ENCODE peak calls at places on chromosomes 16 and 17, in nine cellular contexts. One of them, this sample, is unnamed.

GRCh38 chr16:54687043-54687655 is 243.5 kb upstream of the IRX5 start:
- DNase-seq in H1: no peak
- DNase-seq in GM12878: no peak
- DNase-seq in upper lobe of left lung: no peak
- DNase-seq in breast epithelium: no peak
- DNase-seq in body of pancreas: no peak
- DNase-seq in suprapubic skin: no peak
- DNase-seq in stomach: no peak
- DNase-seq in tibial nerve: no peak
- DNase-seq in this sample: no peak

GRCh38 chr17:62017496-62017895 is 47.6 kb downstream of the MED13 start:
- DNase-seq in GM12878: no peak
- DNase-seq in tibial nerve: no peak
- DNase-seq in suprapubic skin: no peak
- DNase-seq in body of pancreas: no peak
- DNase-seq in upper lobe of left lung: no peak
- DNase-seq in stomach: no peak
- DNase-seq in H1: no peak
- DNase-seq in breast epithelium: no peak
- DNase-seq in this sample: no peak

GRCh38 chr17:75048396-75048933 is 1.4 kb downstream of the KCTD2 start:
- DNase-seq in tibial nerve: no peak
- DNase-seq in suprapubic skin: no peak
- DNase-seq in H1: no peak
- DNase-seq in GM12878: no peak
- DNase-seq in upper lobe of left lung: no peak
- DNase-seq in body of pancreas: peak; percentile 66
- DNase-seq in breast epithelium: no peak
- DNase-seq in stomach: peak; percentile 41
- DNase-seq in this sample: no peak

GRCh38 chr16:72198021-72198420 is 26.1 kb upstream of the PMFBP1 start:
- DNase-seq in body of pancreas: peak; percentile 77
- DNase-seq in suprapubic skin: no peak
- DNase-seq in H1: no peak
- DNase-seq in GM12878: no peak
- DNase-seq in upper lobe of left lung: no peak
- DNase-seq in stomach: no peak
- DNase-seq in tibial nerve: peak; percentile 40
- DNase-seq in breast epithelium: no peak
- DNase-seq in this sample: peak; percentile 40

GRCh38 chr17:43018932-43019331 is 3.3 kb downstream of the VAT1 start:
- DNase-seq in stomach: no peak
- DNase-seq in H1: no peak
- DNase-seq in GM12878: no peak
- DNase-seq in body of pancreas: no peak
- DNase-seq in tibial nerve: no peak
- DNase-seq in breast epithelium: no peak
- DNase-seq in suprapubic skin: no peak
- DNase-seq in upper lobe of left lung: no peak
- DNase-seq in this sample: no peak

GRCh38 chr16:508884-509736 is 18.4 kb upstream of the CAPN15 start:
- DNase-seq in H1: no peak
- DNase-seq in tibial nerve: peak; percentile 65
- DNase-seq in GM12878: no peak
- DNase-seq in body of pancreas: peak; percentile 51
- DNase-seq in suprapubic skin: peak; percentile 67
- DNase-seq in breast epithelium: no peak
- DNase-seq in upper lobe of left lung: peak; percentile 56
- DNase-seq in stomach: no peak
- DNase-seq in this sample: no peak

GRCh38 chr16:70704586-70704985 is 18.7 kb upstream of the MTSS2 start:
- DNase-seq in tibial nerve: no peak
- DNase-seq in suprapubic skin: no peak
- DNase-seq in stomach: no peak
- DNase-seq in body of pancreas: no peak
- DNase-seq in H1: no peak
- DNase-seq in upper lobe of left lung: peak; percentile 54
- DNase-seq in GM12878: no peak
- DNase-seq in breast epithelium: no peak
- DNase-seq in this sample: no peak

GRCh38 chr17:64326420-64327054 is 63.5 kb upstream of the TEX2 start:
- DNase-seq in GM12878: no peak
- DNase-seq in tibial nerve: peak; percentile 47
- DNase-seq in H1: no peak
- DNase-seq in upper lobe of left lung: peak; percentile 91
- DNase-seq in body of pancreas: peak; percentile 78
- DNase-seq in breast epithelium: peak; percentile 64
- DNase-seq in suprapubic skin: peak; percentile 82
- DNase-seq in stomach: peak; percentile 44
- DNase-seq in this sample: peak; percentile 74

GRCh38 chr16:88318521-88318920 is 64.2 kb upstream of the ZNF469 start:
- DNase-seq in upper lobe of left lung: no peak
- DNase-seq in breast epithelium: no peak
- DNase-seq in GM12878: no peak
- DNase-seq in tibial nerve: no peak
- DNase-seq in suprapubic skin: no peak
- DNase-seq in body of pancreas: no peak
- DNase-seq in stomach: no peak
- DNase-seq in H1: no peak
- DNase-seq in this sample: peak; percentile 45

GRCh38 chr17:66541461-66542182 is 239.2 kb downstream of the PRKCA start:
- DNase-seq in suprapubic skin: no peak
- DNase-seq in tibial nerve: no peak
- DNase-seq in upper lobe of left lung: no peak
- DNase-seq in H1: no peak
- DNase-seq in body of pancreas: no peak
- DNase-seq in GM12878: peak; percentile 40
- DNase-seq in stomach: no peak
- DNase-seq in breast epithelium: no peak
- DNase-seq in this sample: peak; percentile 34

GRCh38 chr17:78672880-78673371 is 95.7 kb upstream of the DNAH17 start:
- DNase-seq in upper lobe of left lung: no peak
- DNase-seq in body of pancreas: no peak
- DNase-seq in suprapubic skin: no peak
- DNase-seq in stomach: no peak
- DNase-seq in GM12878: no peak
- DNase-seq in tibial nerve: no peak
- DNase-seq in H1: no peak
- DNase-seq in breast epithelium: no peak
- DNase-seq in this sample: no peak

GRCh38 chr16:65909310-65910050 is 457.0 kb upstream of the CDH5 start:
- DNase-seq in GM12878: no peak
- DNase-seq in body of pancreas: no peak
- DNase-seq in H1: no peak
- DNase-seq in upper lobe of left lung: no peak
- DNase-seq in tibial nerve: no peak
- DNase-seq in breast epithelium: no peak
- DNase-seq in stomach: no peak
- DNase-seq in suprapubic skin: no peak
- DNase-seq in this sample: peak; percentile 15

GRCh38 chr17:74964988-74965622 is 7.5 kb downstream of the HID1 start:
- DNase-seq in H1: no peak
- DNase-seq in stomach: no peak
- DNase-seq in tibial nerve: no peak
- DNase-seq in body of pancreas: no peak
- DNase-seq in upper lobe of left lung: peak; percentile 72
- DNase-seq in suprapubic skin: no peak
- DNase-seq in breast epithelium: no peak
- DNase-seq in GM12878: no peak
- DNase-seq in this sample: no peak

GRCh38 chr17:21046215-21046614 is 3.4 kb upstream of the USP22 start:
- DNase-seq in breast epithelium: no peak
- DNase-seq in stomach: no peak
- DNase-seq in body of pancreas: no peak
- DNase-seq in upper lobe of left lung: no peak
- DNase-seq in tibial nerve: no peak
- DNase-seq in H1: no peak
- DNase-seq in GM12878: no peak
- DNase-seq in suprapubic skin: no peak
- DNase-seq in this sample: no peak

GRCh38 chr16:84284168-84284722 is 10.4 kb upstream of the WFDC1 start:
- DNase-seq in H1: peak; percentile 77
- DNase-seq in suprapubic skin: no peak
- DNase-seq in stomach: peak; percentile 46
- DNase-seq in GM12878: no peak
- DNase-seq in breast epithelium: no peak
- DNase-seq in upper lobe of left lung: no peak
- DNase-seq in body of pancreas: peak; percentile 37
- DNase-seq in tibial nerve: peak; percentile 71
- DNase-seq in this sample: peak; percentile 87

GRCh38 chr17:8964801-8965393 is 610 bp downstream of the PIK3R5 start:
- DNase-seq in stomach: no peak
- DNase-seq in body of pancreas: peak; percentile 36
- DNase-seq in H1: no peak
- DNase-seq in upper lobe of left lung: no peak
- DNase-seq in breast epithelium: no peak
- DNase-seq in suprapubic skin: no peak
- DNase-seq in tibial nerve: no peak
- DNase-seq in GM12878: no peak
- DNase-seq in this sample: no peak

GRCh38 chr17:66466933-66467367 is 164.5 kb downstream of the PRKCA start:
- DNase-seq in body of pancreas: peak; percentile 39
- DNase-seq in stomach: no peak
- DNase-seq in GM12878: no peak
- DNase-seq in tibial nerve: no peak
- DNase-seq in breast epithelium: no peak
- DNase-seq in suprapubic skin: no peak
- DNase-seq in upper lobe of left lung: no peak
- DNase-seq in H1: no peak
- DNase-seq in this sample: no peak

GRCh38 chr16:85898521-85899442 is at the start of gene IRF8:
- DNase-seq in breast epithelium: no peak
- DNase-seq in H1: peak; percentile 84
- DNase-seq in body of pancreas: peak; percentile 64
- DNase-seq in GM12878: peak; percentile 59
- DNase-seq in tibial nerve: peak; percentile 46
- DNase-seq in stomach: peak; percentile 76
- DNase-seq in upper lobe of left lung: peak; percentile 96
- DNase-seq in suprapubic skin: no peak
- DNase-seq in this sample: peak; percentile 44

GRCh38 chr17:1259910-1260389 is 10.3 kb upstream of the BHLHA9 start:
- DNase-seq in H1: no peak
- DNase-seq in body of pancreas: no peak
- DNase-seq in stomach: no peak
- DNase-seq in tibial nerve: no peak
- DNase-seq in upper lobe of left lung: peak; percentile 81
- DNase-seq in suprapubic skin: no peak
- DNase-seq in GM12878: no peak
- DNase-seq in breast epithelium: no peak
- DNase-seq in this sample: no peak

GRCh38 chr17:17670701-17671319 is 10.4 kb upstream of the RAI1 start:
- DNase-seq in upper lobe of left lung: no peak
- DNase-seq in suprapubic skin: no peak
- DNase-seq in body of pancreas: no peak
- DNase-seq in H1: no peak
- DNase-seq in tibial nerve: no peak
- DNase-seq in breast epithelium: no peak
- DNase-seq in GM12878: no peak
- DNase-seq in stomach: no peak
- DNase-seq in this sample: no peak

GRCh38 chr16:47877166-47877565 is 278.6 kb downstream of the ABCC12 start:
- DNase-seq in breast epithelium: no peak
- DNase-seq in tibial nerve: no peak
- DNase-seq in stomach: no peak
- DNase-seq in upper lobe of left lung: no peak
- DNase-seq in GM12878: no peak
- DNase-seq in suprapubic skin: no peak
- DNase-seq in H1: no peak
- DNase-seq in body of pancreas: no peak
- DNase-seq in this sample: no peak

GRCh38 chr16:4159726-4160125 is 43.5 kb upstream of the ADCY9 start:
- DNase-seq in body of pancreas: no peak
- DNase-seq in tibial nerve: no peak
- DNase-seq in upper lobe of left lung: no peak
- DNase-seq in GM12878: no peak
- DNase-seq in suprapubic skin: no peak
- DNase-seq in H1: no peak
- DNase-seq in breast epithelium: no peak
- DNase-seq in stomach: no peak
- DNase-seq in this sample: no peak

GRCh38 chr16:28041615-28042014 is 21.9 kb downstream of the GSG1L start:
- DNase-seq in body of pancreas: no peak
- DNase-seq in tibial nerve: no peak
- DNase-seq in H1: no peak
- DNase-seq in stomach: no peak
- DNase-seq in suprapubic skin: no peak
- DNase-seq in GM12878: no peak
- DNase-seq in breast epithelium: no peak
- DNase-seq in upper lobe of left lung: no peak
- DNase-seq in this sample: no peak
- H3K4me1 ChIP-seq in body of pancreas: no peaks in the 10 kb centered on the region
- H3K4me1 ChIP-seq in tibial nerve: no peaks in the 10 kb centered on the region
- H3K4me1 ChIP-seq in H1: peaks cover 7% of the 10 kb centered on the region
- H3K4me1 ChIP-seq in stomach: no peaks in the 10 kb centered on the region
- H3K4me1 ChIP-seq in suprapubic skin: peaks cover 3% of the 10 kb centered on the region
- H3K4me1 ChIP-seq in GM12878: no peaks in the 10 kb centered on the region
- H3K4me1 ChIP-seq in breast epithelium: no peaks in the 10 kb centered on the region
- H3K4me1 ChIP-seq in upper lobe of left lung: no peaks in the 10 kb centered on the region
- H3K4me1 ChIP-seq in this sample: no peaks in the 10 kb centered on the region

GRCh38 chr16:58502217-58502921 is 2.4 kb downstream of the NDRG4 start:
- DNase-seq in upper lobe of left lung: no peak
- DNase-seq in H1: no peak
- DNase-seq in suprapubic skin: peak; percentile 28
- DNase-seq in breast epithelium: peak; percentile 40
- DNase-seq in GM12878: no peak
- DNase-seq in tibial nerve: no peak
- DNase-seq in stomach: no peak
- DNase-seq in body of pancreas: no peak
- DNase-seq in this sample: peak; percentile 12
- H3K27ac ChIP-seq in upper lobe of left lung: no peak overlapping the region
- H3K27ac ChIP-seq in H1: no peak overlapping the region
- H3K27ac ChIP-seq in suprapubic skin: no peak overlapping the region
- H3K27ac ChIP-seq in breast epithelium: no peak overlapping the region
- H3K27ac ChIP-seq in GM12878: no peak overlapping the region
- H3K27ac ChIP-seq in tibial nerve: no peak overlapping the region
- H3K27ac ChIP-seq in stomach: no peak overlapping the region
- H3K27ac ChIP-seq in body of pancreas: no peak overlapping the region
- H3K27ac ChIP-seq in this sample: no peak overlapping the region

GRCh38 chr17:38749222-38750043 is 1.3 kb upstream of the PCGF2 start:
- DNase-seq in suprapubic skin: peak; percentile 91
- DNase-seq in H1: peak; percentile 84
- DNase-seq in upper lobe of left lung: peak; percentile 91
- DNase-seq in GM12878: no peak
- DNase-seq in body of pancreas: peak; percentile 83
- DNase-seq in tibial nerve: peak; percentile 77
- DNase-seq in stomach: peak; percentile 81
- DNase-seq in breast epithelium: peak; percentile 89
- DNase-seq in this sample: peak; percentile 95
- TF ChIP-seq POLR2A in suprapubic skin: no peak
- TF ChIP-seq POLR2A in H1: no peak
- TF ChIP-seq POLR2A in upper lobe of left lung: peak; percentile 27
- TF ChIP-seq POLR2A in GM12878: no peak
- TF ChIP-seq POLR2A in body of pancreas: peak; percentile 75
- TF ChIP-seq POLR2A in tibial nerve: no peak
- TF ChIP-seq POLR2A in stomach: no peak
- TF ChIP-seq POLR2A in breast epithelium: peak; percentile 64
- TF ChIP-seq POLR2A in this sample: peak; percentile 72

DNA sequence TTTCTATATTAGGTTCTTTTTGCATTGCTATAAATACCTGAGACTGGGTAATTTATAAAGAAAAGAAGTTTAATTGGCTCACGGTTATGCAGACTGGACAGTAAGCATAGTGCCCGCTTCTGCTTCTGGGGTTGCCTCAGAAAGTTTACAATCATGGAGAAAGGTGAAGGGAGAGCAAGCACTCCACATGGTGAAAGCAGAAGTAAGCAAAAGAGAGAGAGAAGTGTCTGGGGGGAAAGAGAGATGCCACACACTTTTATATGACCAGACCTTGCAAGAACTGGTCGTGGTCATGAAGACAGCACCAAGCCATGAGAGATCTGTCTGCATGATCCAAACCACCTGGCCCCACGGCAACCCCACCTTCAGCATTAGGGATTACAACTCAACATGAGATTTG is 45.4 kb downstream of the KCNJ16 start:
- DNase-seq in H1: no peak
- DNase-seq in suprapubic skin: no peak
- DNase-seq in breast epithelium: no peak
- DNase-seq in upper lobe of left lung: no peak
- DNase-seq in tibial nerve: no peak
- DNase-seq in stomach: no peak
- DNase-seq in body of pancreas: no peak
- DNase-seq in GM12878: no peak
- DNase-seq in this sample: no peak
- H3K4me1 ChIP-seq in H1: no peaks in the 10 kb centered on the region
- H3K4me1 ChIP-seq in suprapubic skin: peaks cover 15% of the 10 kb centered on the region
- H3K4me1 ChIP-seq in breast epithelium: no peaks in the 10 kb centered on the region
- H3K4me1 ChIP-seq in upper lobe of left lung: peaks cover 8% of the 10 kb centered on the region
- H3K4me1 ChIP-seq in tibial nerve: no peaks in the 10 kb centered on the region
- H3K4me1 ChIP-seq in stomach: peaks cover 4% of the 10 kb centered on the region
- H3K4me1 ChIP-seq in body of pancreas: peaks cover 19% of the 10 kb centered on the region
- H3K4me1 ChIP-seq in GM12878: no peaks in the 10 kb centered on the region
- H3K4me1 ChIP-seq in this sample: no peaks in the 10 kb centered on the region

This sample was measured in ovary.